ENCODE peak calls at places on chromosomes 2 and 18, in six cellular contexts. One of them, this sample, is unnamed.
A peak's percentile ranks its signal among the peaks of the same experiment; 100 is the strongest.

GRCh38 chr2:694174-694573 is 17.0 kb upstream of the TMEM18 start:
- DNase-seq in foreskin fibroblast: peak; percentile 34
- DNase-seq in endodermal cell: no peak
- DNase-seq in OCI-LY7: no peak
- DNase-seq in BE2C: no peak
- DNase-seq in brain microvascular endothelial cell: peak; percentile 6
- DNase-seq in this sample: no peak

GRCh38 chr2:54726431-54726830 is 3.0 kb downstream of the EML6 start:
- DNase-seq in BE2C: no peak
- DNase-seq in endodermal cell: no peak
- DNase-seq in OCI-LY7: peak; percentile 27
- DNase-seq in foreskin fibroblast: no peak
- DNase-seq in brain microvascular endothelial cell: no peak
- DNase-seq in this sample: no peak

GRCh38 chr18:74196220-74197119 is 48.1 kb downstream of the TIMM21 start:
- DNase-seq in BE2C: peak; percentile 15
- DNase-seq in endodermal cell: peak; percentile 63
- DNase-seq in brain microvascular endothelial cell: peak; percentile 51
- DNase-seq in foreskin fibroblast: peak; percentile 36
- DNase-seq in OCI-LY7: peak; percentile 64
- DNase-seq in this sample: peak; percentile 9

GRCh38 chr18:23422751-23423418 is 30.2 kb upstream of the RIOK3 start:
- DNase-seq in brain microvascular endothelial cell: peak; percentile 35
- DNase-seq in OCI-LY7: peak; percentile 87
- DNase-seq in endodermal cell: no peak
- DNase-seq in BE2C: peak; percentile 71
- DNase-seq in foreskin fibroblast: peak; percentile 62
- DNase-seq in this sample: peak; percentile 54

GRCh38 chr2:205709319-205709718 is 27.0 kb downstream of the NRP2 start:
- DNase-seq in foreskin fibroblast: no peak
- DNase-seq in BE2C: no peak
- DNase-seq in OCI-LY7: no peak
- DNase-seq in endodermal cell: no peak
- DNase-seq in brain microvascular endothelial cell: no peak
- DNase-seq in this sample: no peak

GRCh38 chr2:8923173-8923572 is 80.3 kb downstream of the MBOAT2 start:
- DNase-seq in brain microvascular endothelial cell: no peak
- DNase-seq in BE2C: no peak
- DNase-seq in OCI-LY7: no peak
- DNase-seq in endodermal cell: no peak
- DNase-seq in foreskin fibroblast: no peak
- DNase-seq in this sample: no peak

GRCh38 chr18:12309683-12310198 is 1.7 kb downstream of the TUBB6 start:
- DNase-seq in foreskin fibroblast: no peak
- DNase-seq in brain microvascular endothelial cell: no peak
- DNase-seq in OCI-LY7: no peak
- DNase-seq in endodermal cell: no peak
- DNase-seq in BE2C: no peak
- DNase-seq in this sample: no peak

GRCh38 chr2:37604716-37605115 is 66.7 kb downstream of the CDC42EP3 start:
- DNase-seq in endodermal cell: no peak
- DNase-seq in BE2C: no peak
- DNase-seq in foreskin fibroblast: no peak
- DNase-seq in OCI-LY7: no peak
- DNase-seq in brain microvascular endothelial cell: no peak
- DNase-seq in this sample: no peak

GRCh38 chr18:50662177-50662576 is 102.3 kb downstream of the MAPK4 start:
- DNase-seq in BE2C: no peak
- DNase-seq in OCI-LY7: peak; percentile 17
- DNase-seq in brain microvascular endothelial cell: no peak
- DNase-seq in endodermal cell: peak; percentile 49
- DNase-seq in foreskin fibroblast: peak; percentile 1
- DNase-seq in this sample: no peak

GRCh38 chr2:105590780-105591660 is 153.7 kb upstream of the NCK2 start:
- DNase-seq in BE2C: no peak
- DNase-seq in OCI-LY7: no peak
- DNase-seq in endodermal cell: no peak
- DNase-seq in brain microvascular endothelial cell: no peak
- DNase-seq in foreskin fibroblast: no peak
- DNase-seq in this sample: no peak

GRCh38 chr18:33664528-33664927 is 86.5 kb downstream of the ASXL3 start:
- DNase-seq in BE2C: no peak
- DNase-seq in brain microvascular endothelial cell: no peak
- DNase-seq in endodermal cell: no peak
- DNase-seq in OCI-LY7: no peak
- DNase-seq in foreskin fibroblast: no peak
- DNase-seq in this sample: no peak

GRCh38 chr18:74290831-74291770 is 662 bp downstream of the CYB5A start:
- DNase-seq in OCI-LY7: no peak
- DNase-seq in brain microvascular endothelial cell: no peak
- DNase-seq in BE2C: no peak
- DNase-seq in foreskin fibroblast: no peak
- DNase-seq in endodermal cell: peak; percentile 89
- DNase-seq in this sample: no peak

GRCh38 chr2:98867539-98868309 is 68.3 kb downstream of the CRACDL start:
- DNase-seq in endodermal cell: no peak
- DNase-seq in foreskin fibroblast: peak; percentile 32
- DNase-seq in brain microvascular endothelial cell: no peak
- DNase-seq in BE2C: no peak
- DNase-seq in OCI-LY7: no peak
- DNase-seq in this sample: peak; percentile 48

GRCh38 chr2:59025157-59025757 is 784.1 kb upstream of the FANCL start:
- DNase-seq in BE2C: peak; percentile 42
- DNase-seq in OCI-LY7: peak; percentile 47
- DNase-seq in brain microvascular endothelial cell: peak; percentile 13
- DNase-seq in foreskin fibroblast: no peak
- DNase-seq in endodermal cell: peak; percentile 88
- DNase-seq in this sample: no peak

GRCh38 chr18:47204908-47205522 is 28.9 kb upstream of the IER3IP1 start:
- DNase-seq in endodermal cell: peak; percentile 85
- DNase-seq in foreskin fibroblast: peak; percentile 6
- DNase-seq in brain microvascular endothelial cell: peak; percentile 41
- DNase-seq in OCI-LY7: peak; percentile 23
- DNase-seq in BE2C: peak; percentile 49
- DNase-seq in this sample: no peak

GRCh38 chr18:5424903-5425302 is 118.9 kb downstream of the EPB41L3 start:
- DNase-seq in endodermal cell: no peak
- DNase-seq in OCI-LY7: peak; percentile 62
- DNase-seq in foreskin fibroblast: peak; percentile 3
- DNase-seq in BE2C: no peak
- DNase-seq in brain microvascular endothelial cell: peak; percentile 39
- DNase-seq in this sample: no peak

GRCh38 chr2:186713664-186714063 is 19.8 kb downstream of the FAM171B start:
- DNase-seq in brain microvascular endothelial cell: no peak
- DNase-seq in OCI-LY7: no peak
- DNase-seq in endodermal cell: no peak
- DNase-seq in BE2C: no peak
- DNase-seq in foreskin fibroblast: no peak
- DNase-seq in this sample: no peak

GRCh38 chr2:85132392-85132791 is 800 bp upstream of the TCF7L1 start:
- DNase-seq in foreskin fibroblast: no peak
- DNase-seq in BE2C: no peak
- DNase-seq in OCI-LY7: no peak
- DNase-seq in endodermal cell: peak; percentile 67
- DNase-seq in brain microvascular endothelial cell: no peak
- DNase-seq in this sample: no peak

GRCh38 chr2:9416267-9416961 is 6.9 kb downstream of the ITGB1BP1 start:
- DNase-seq in BE2C: no peak
- DNase-seq in brain microvascular endothelial cell: no peak
- DNase-seq in OCI-LY7: no peak
- DNase-seq in endodermal cell: no peak
- DNase-seq in foreskin fibroblast: no peak
- DNase-seq in this sample: no peak

GRCh38 chr2:144745424-144745823 is 225.5 kb upstream of the ZEB2 start:
- DNase-seq in brain microvascular endothelial cell: no peak
- DNase-seq in BE2C: no peak
- DNase-seq in endodermal cell: no peak
- DNase-seq in foreskin fibroblast: no peak
- DNase-seq in OCI-LY7: no peak
- DNase-seq in this sample: no peak

GRCh38 chr2:207782238-207783030 is 12.7 kb upstream of the FZD5 start:
- DNase-seq in foreskin fibroblast: no peak
- DNase-seq in BE2C: no peak
- DNase-seq in endodermal cell: no peak
- DNase-seq in brain microvascular endothelial cell: no peak
- DNase-seq in OCI-LY7: no peak
- DNase-seq in this sample: no peak

GRCh38 chr18:2654105-2654827 is 1.3 kb upstream of the SMCHD1 start:
- DNase-seq in brain microvascular endothelial cell: no peak
- DNase-seq in foreskin fibroblast: no peak
- DNase-seq in OCI-LY7: peak; percentile 29
- DNase-seq in BE2C: no peak
- DNase-seq in endodermal cell: no peak
- DNase-seq in this sample: no peak

GRCh38 chr2:100610381-100610831 is 47.6 kb downstream of the PDCL3 start:
- DNase-seq in BE2C: peak; percentile 63
- DNase-seq in endodermal cell: peak; percentile 90
- DNase-seq in brain microvascular endothelial cell: peak; percentile 75
- DNase-seq in foreskin fibroblast: peak; percentile 53
- DNase-seq in OCI-LY7: peak; percentile 50
- DNase-seq in this sample: no peak

GRCh38 chr2:100606332-100606731 is 43.5 kb downstream of the PDCL3 start:
- DNase-seq in foreskin fibroblast: no peak
- DNase-seq in endodermal cell: no peak
- DNase-seq in brain microvascular endothelial cell: no peak
- DNase-seq in OCI-LY7: no peak
- DNase-seq in BE2C: no peak
- DNase-seq in this sample: no peak

GRCh38 chr2:100603414-100603813 is 40.6 kb downstream of the PDCL3 start:
- DNase-seq in OCI-LY7: no peak
- DNase-seq in BE2C: no peak
- DNase-seq in endodermal cell: no peak
- DNase-seq in foreskin fibroblast: no peak
- DNase-seq in brain microvascular endothelial cell: no peak
- DNase-seq in this sample: no peak

GRCh38 chr2:100603945-100604633 is 41.3 kb downstream of the PDCL3 start:
- DNase-seq in endodermal cell: no peak
- DNase-seq in OCI-LY7: no peak
- DNase-seq in BE2C: no peak
- DNase-seq in foreskin fibroblast: no peak
- DNase-seq in brain microvascular endothelial cell: no peak
- DNase-seq in this sample: no peak

DNA sequence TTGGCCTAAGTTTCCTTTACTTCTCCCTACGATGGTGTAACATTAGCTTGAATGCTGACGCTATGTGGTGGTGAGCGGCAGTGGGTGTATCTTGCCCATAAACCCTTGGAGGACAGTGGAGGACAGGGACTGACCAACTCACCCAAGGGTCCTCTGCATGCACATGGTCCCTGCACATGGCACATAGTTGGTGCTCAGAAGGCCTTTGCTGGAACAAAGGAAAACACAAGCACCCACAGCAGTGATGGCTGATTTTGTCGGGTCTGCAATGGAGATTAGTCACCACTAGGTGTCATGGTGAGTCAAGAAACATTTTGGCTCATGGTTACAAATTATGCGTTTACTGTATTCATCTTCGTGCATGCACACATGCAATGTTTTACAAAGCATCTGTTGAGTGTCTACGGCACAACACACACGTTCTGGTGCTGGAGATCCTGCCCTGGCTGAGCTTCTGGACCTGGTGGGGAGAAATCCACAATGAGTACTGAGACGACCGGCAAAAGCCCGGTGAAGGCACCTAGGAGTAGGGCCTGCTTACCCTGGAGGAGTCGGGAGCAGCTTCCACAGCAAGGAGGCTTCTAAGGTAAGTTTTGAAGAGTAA is 44.0 kb downstream of the PDCL3 start:
- DNase-seq in foreskin fibroblast: no peak
- DNase-seq in endodermal cell: peak; percentile 82
- DNase-seq in OCI-LY7: peak; percentile 36
- DNase-seq in BE2C: no peak
- DNase-seq in brain microvascular endothelial cell: peak; percentile 46
- DNase-seq in this sample: no peak
- H3K4me3 ChIP-seq in foreskin fibroblast: no peak overlapping the region
- H3K4me3 ChIP-seq in endodermal cell: no peak overlapping the region
- H3K4me3 ChIP-seq in OCI-LY7: no peak overlapping the region
- H3K4me3 ChIP-seq in BE2C: no peak overlapping the region
- H3K4me3 ChIP-seq in brain microvascular endothelial cell: no peak overlapping the region
- H3K4me3 ChIP-seq in this sample: no peak overlapping the region

DNA sequence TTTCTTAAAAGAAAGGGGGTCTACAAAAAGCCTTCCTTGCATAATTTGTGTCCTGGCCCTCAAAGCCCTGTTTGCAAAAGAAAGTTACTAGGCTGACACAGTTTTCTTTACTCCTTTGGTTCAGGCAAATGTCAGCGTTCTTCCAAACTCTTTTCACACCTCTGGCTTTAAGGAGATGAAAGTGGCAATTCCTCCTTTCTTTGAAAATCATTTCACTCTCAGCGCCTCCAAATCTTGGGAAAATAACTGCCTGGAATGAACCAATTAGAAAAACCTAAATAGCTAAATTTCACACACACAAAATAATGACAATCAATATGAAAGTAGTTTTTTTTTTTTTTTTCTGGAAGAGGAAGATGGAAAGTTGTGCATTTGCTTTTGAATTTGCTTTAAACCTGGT is 1.6 kb downstream of the MEIS1 start:
- DNase-seq in OCI-LY7: no peak
- DNase-seq in BE2C: no peak
- DNase-seq in endodermal cell: no peak
- DNase-seq in brain microvascular endothelial cell: no peak
- DNase-seq in foreskin fibroblast: no peak
- DNase-seq in this sample: no peak
- H3K4me3 ChIP-seq in OCI-LY7: peak overlapping the region; percentile 77
- H3K4me3 ChIP-seq in BE2C: peak overlapping the region; percentile 83
- H3K4me3 ChIP-seq in endodermal cell: peak overlapping the region; percentile 97
- H3K4me3 ChIP-seq in brain microvascular endothelial cell: peak overlapping the region; percentile 76
- H3K4me3 ChIP-seq in foreskin fibroblast: peak overlapping the region; percentile 72
- H3K4me3 ChIP-seq in this sample: peak overlapping the region; percentile 83

GRCh38 chr2:236173734-236174607 is 5.8 kb upstream of the GBX2 start:
- DNase-seq in foreskin fibroblast: no peak
- DNase-seq in OCI-LY7: no peak
- DNase-seq in endodermal cell: peak; percentile 60
- DNase-seq in BE2C: no peak
- DNase-seq in brain microvascular endothelial cell: no peak
- DNase-seq in this sample: no peak
- H3K4me3 ChIP-seq in foreskin fibroblast: no peak overlapping the region
- H3K4me3 ChIP-seq in OCI-LY7: no peak overlapping the region
- H3K4me3 ChIP-seq in endodermal cell: no peak overlapping the region
- H3K4me3 ChIP-seq in BE2C: no peak overlapping the region
- H3K4me3 ChIP-seq in brain microvascular endothelial cell: no peak overlapping the region
- H3K4me3 ChIP-seq in this sample: no peak overlapping the region

GRCh38 chr18:49566217-49566616 is 4.4 kb downstream of the LIPG start:
- DNase-seq in brain microvascular endothelial cell: no peak
- DNase-seq in OCI-LY7: no peak
- DNase-seq in endodermal cell: no peak
- DNase-seq in foreskin fibroblast: no peak
- DNase-seq in BE2C: no peak
- DNase-seq in this sample: no peak

GRCh38 chr18:49565656-49566055 is 3.8 kb downstream of the LIPG start:
- DNase-seq in foreskin fibroblast: no peak
- DNase-seq in endodermal cell: no peak
- DNase-seq in brain microvascular endothelial cell: no peak
- DNase-seq in BE2C: no peak
- DNase-seq in OCI-LY7: no peak
- DNase-seq in this sample: no peak

GRCh38 chr18:49563701-49564100 is 1.8 kb downstream of the LIPG start:
- DNase-seq in endodermal cell: no peak
- DNase-seq in brain microvascular endothelial cell: no peak
- DNase-seq in BE2C: no peak
- DNase-seq in foreskin fibroblast: no peak
- DNase-seq in OCI-LY7: no peak
- DNase-seq in this sample: no peak

GRCh38 chr18:49564435-49564834 is 2.6 kb downstream of the LIPG start:
- DNase-seq in OCI-LY7: no peak
- DNase-seq in brain microvascular endothelial cell: no peak
- DNase-seq in BE2C: no peak
- DNase-seq in foreskin fibroblast: no peak
- DNase-seq in endodermal cell: no peak
- DNase-seq in this sample: no peak

GRCh38 chr18:49565101-49565500 is 3.2 kb downstream of the LIPG start:
- DNase-seq in endodermal cell: no peak
- DNase-seq in brain microvascular endothelial cell: no peak
- DNase-seq in OCI-LY7: no peak
- DNase-seq in foreskin fibroblast: no peak
- DNase-seq in BE2C: no peak
- DNase-seq in this sample: no peak
- H3K4me3 ChIP-seq in endodermal cell: no peak overlapping the region
- H3K4me3 ChIP-seq in brain microvascular endothelial cell: no peak overlapping the region
- H3K4me3 ChIP-seq in OCI-LY7: no peak overlapping the region
- H3K4me3 ChIP-seq in foreskin fibroblast: no peak overlapping the region
- H3K4me3 ChIP-seq in BE2C: no peak overlapping the region
- H3K4me3 ChIP-seq in this sample: no peak overlapping the region

This sample was measured in skeletal muscle cell.